ENCODE peak calls at places on chromosomes 5 and 9, in nine cellular contexts. J, D, S, Q, I, C, N, W and R are unnamed samples.

GRCh38 chr9:130064621-130065020 is 10.9 kb downstream of the GPR107 start:
- DNase-seq in J (no peak), D (no peak), S (no peak), Q (no peak), I (no peak), C (no peak), N (no peak), W (peak; percentile 52), R (no peak)

GRCh38 chr5:98813755-98814154 is 40.3 kb downstream of the RGMB start:
- DNase-seq in J (no peak), D (no peak), S (no peak), Q (no peak), I (no peak), C (no peak), N (no peak), W (no peak), R (no peak)

GRCh38 chr9:26142201-26142600 is 464.0 kb upstream of the TUSC1 start:
- DNase-seq in J (no peak), D (no peak), S (no peak), Q (no peak), I (no peak), C (no peak), N (no peak), W (no peak), R (no peak)

GRCh38 chr9:133375116-133375723 is 640 bp downstream of the SURF4 start:
- DNase-seq in J (no peak), D (no peak), S (peak; percentile 77), Q (no peak), I (no peak), C (peak; percentile 50), N (peak; percentile 58), W (peak; percentile 47), R (no peak)

GRCh38 chr9:131146186-131146585 is 20.8 kb downstream of the NUP214 start:
- DNase-seq in J (no peak), D (no peak), S (no peak), Q (no peak), I (no peak), C (no peak), N (no peak), W (no peak), R (no peak)

GRCh38 chr9:126248680-126249079 is 77.9 kb upstream of the MVB12B start:
- DNase-seq in J (no peak), D (no peak), S (peak; percentile 87), Q (no peak), I (no peak), C (no peak), N (no peak), W (no peak), R (no peak)

GRCh38 chr5:157449011-157449723 is 10.8 kb upstream of the NIPAL4 start:
- DNase-seq in J (peak; percentile 54), D (peak; percentile 71), S (peak; percentile 44), Q (peak; percentile 40), I (peak; percentile 93), C (no peak), N (no peak), W (no peak), R (no peak)

GRCh38 chr9:28053378-28053777 is 480.1 kb upstream of the C9orf72 start:
- DNase-seq in J (no peak), D (no peak), S (no peak), Q (no peak), I (no peak), C (no peak), N (no peak), W (no peak), R (no peak)

GRCh38 chr9:71863652-71864051 is 47.3 kb downstream of the ABHD17B start:
- DNase-seq in J (no peak), D (no peak), S (peak; percentile 12), Q (no peak), I (no peak), C (no peak), N (no peak), W (no peak), R (no peak)

GRCh38 chr5:172801184-172801671 is 30.2 kb upstream of the DUSP1 start:
- DNase-seq in J (no peak), D (no peak), S (peak; percentile 95), Q (no peak), I (no peak), C (no peak), N (no peak), W (no peak), R (no peak)

GRCh38 chr9:99023831-99024230 is 80.1 kb downstream of the COL15A1 start:
- DNase-seq in J (peak; percentile 53), D (peak; percentile 29), S (peak; percentile 52), Q (peak; percentile 86), I (no peak), C (no peak), N (no peak), W (no peak), R (no peak)

GRCh38 chr9:78622131-78622530 is 325.2 kb downstream of the PSAT1 start:
- DNase-seq in J (no peak), D (no peak), S (peak; percentile 17), Q (no peak), I (no peak), C (no peak), N (no peak), W (no peak), R (no peak)

GRCh38 chr5:9098990-9099389 is 446.9 kb downstream of the SEMA5A start:
- DNase-seq in J (no peak), D (no peak), S (no peak), Q (no peak), I (no peak), C (no peak), N (no peak), W (no peak), R (no peak)

GRCh38 chr5:9099681-9100080 is 446.2 kb downstream of the SEMA5A start:
- DNase-seq in J (no peak), D (no peak), S (no peak), Q (no peak), I (no peak), C (no peak), N (no peak), W (peak; percentile 22), R (no peak)

GRCh38 chr5:9108156-9108555 is 437.7 kb downstream of the SEMA5A start:
- DNase-seq in J (no peak), D (no peak), S (peak; percentile 28), Q (no peak), I (no peak), C (no peak), N (no peak), W (no peak), R (no peak)

GRCh38 chr5:9105851-9106250 is 440.0 kb downstream of the SEMA5A start:
- DNase-seq in J (no peak), D (no peak), S (no peak), Q (no peak), I (no peak), C (no peak), N (no peak), W (no peak), R (no peak)

GRCh38 chr5:9104576-9105339 is 441.1 kb downstream of the SEMA5A start:
- DNase-seq in J (no peak), D (no peak), S (no peak), Q (no peak), I (no peak), C (no peak), N (no peak), W (no peak), R (no peak)
- H3K4me1 ChIP-seq in J (no peaks in the 10 kb centered on the region), D (no peaks in the 10 kb centered on the region), S (no peaks in the 10 kb centered on the region), Q (no peaks in the 10 kb centered on the region), I (no peaks in the 10 kb centered on the region), C (no peaks in the 10 kb centered on the region), N (no peaks in the 10 kb centered on the region), W (no peaks in the 10 kb centered on the region), R (no peaks in the 10 kb centered on the region)

GRCh38 chr5:111326551-111326950 is 102.4 kb downstream of the CAMK4 start:
- DNase-seq in J (no peak), D (no peak), S (no peak), Q (no peak), I (no peak), C (no peak), N (no peak), W (no peak), R (no peak)

GRCh38 chr5:111320953-111321352 is 96.8 kb downstream of the CAMK4 start:
- DNase-seq in J (no peak), D (no peak), S (no peak), Q (no peak), I (no peak), C (no peak), N (no peak), W (no peak), R (no peak)
- H3K4me1 ChIP-seq in J (no peaks in the 10 kb centered on the region), D (no peaks in the 10 kb centered on the region), S (no peaks in the 10 kb centered on the region), Q (peaks cover 16% of the 10 kb centered on the region), I (no peaks in the 10 kb centered on the region), C (no peaks in the 10 kb centered on the region), N (no peaks in the 10 kb centered on the region), W (no peaks in the 10 kb centered on the region), R (no peaks in the 10 kb centered on the region)

GRCh38 chr5:154776167-154776566 is 21.0 kb downstream of the LARP1 start:
- DNase-seq in J (no peak), D (no peak), S (no peak), Q (no peak), I (no peak), C (no peak), N (no peak), W (no peak), R (no peak)
- H3K4me1 ChIP-seq in J (peaks cover 98% of the 10 kb centered on the region), D (peaks cover 31% of the 10 kb centered on the region), S (peaks cover 34% of the 10 kb centered on the region), Q (peaks cover 16% of the 10 kb centered on the region), I (peaks cover 87% of the 10 kb centered on the region), C (peaks cover 25% of the 10 kb centered on the region), N (peaks cover 6% of the 10 kb centered on the region), W (peaks cover 89% of the 10 kb centered on the region), R (peaks cover 33% of the 10 kb centered on the region)

DNA sequence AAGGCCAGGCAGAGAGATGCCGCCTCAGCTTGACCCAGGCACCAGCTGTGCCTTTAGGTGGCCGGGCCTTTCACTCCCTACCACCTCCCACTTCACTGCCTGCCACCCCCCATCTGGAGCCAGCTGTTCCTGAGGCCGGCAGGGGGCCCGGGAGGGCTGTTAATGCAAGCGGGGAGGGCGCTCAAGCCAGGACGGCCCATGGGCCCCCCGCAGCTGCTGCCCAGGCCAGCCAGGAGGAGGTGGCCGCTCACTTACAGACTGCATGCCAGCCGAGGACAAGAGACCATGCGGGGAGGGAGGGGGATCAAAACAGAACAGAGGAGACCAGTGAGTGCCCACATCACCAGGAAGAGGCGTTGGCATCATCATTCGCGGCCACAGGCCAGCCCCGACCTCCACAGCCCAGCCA is 4.5 kb downstream of the ABCA2 start:
- DNase-seq in J (no peak), D (no peak), S (no peak), Q (no peak), I (no peak), C (no peak), N (no peak), W (no peak), R (no peak)
- H3K4me1 ChIP-seq in J (peaks cover 12% of the 10 kb centered on the region), D (peaks cover 9% of the 10 kb centered on the region), S (no peaks in the 10 kb centered on the region), Q (peaks cover 27% of the 10 kb centered on the region), I (peaks cover 24% of the 10 kb centered on the region), C (peaks cover 9% of the 10 kb centered on the region), N (peaks cover 7% of the 10 kb centered on the region), W (peaks cover 7% of the 10 kb centered on the region), R (peaks cover 13% of the 10 kb centered on the region)